ENCODE peak calls at places on chromosomes 4 and X, in six cellular contexts. G, H, L, X, J and F are unnamed samples. For H3K27me3, the result is how much of the 10 kb centered on the place peaks cover.

GRCh38 chrX:1336331-1337143 is at the start of gene IL3RA:
- DNase-seq in G (no peak), H (no peak), L (no peak), X (peak), J (no peak), F (no peak)

GRCh38 chrX:119411959-119412358 is 12.8 kb downstream of the SLC25A43 start:
- DNase-seq in G (peak), H (no peak), L (no peak), X (no peak), J (no peak), F (no peak)

GRCh38 chr4:23888421-23889319 is 1.2 kb downstream of the PPARGC1A start:
- DNase-seq in G (no peak), H (peak), L (peak), X (peak), J (no peak), F (no peak)

GRCh38 chr4:100795581-100795980 is 277.8 kb upstream of the EMCN start:
- DNase-seq in G (no peak), H (no peak), L (no peak), X (no peak), J (no peak), F (no peak)

GRCh38 chr4:113958766-113959540 is 20.5 kb downstream of the ARSJ start:
- DNase-seq in G (peak), H (peak), L (no peak), X (peak), J (no peak), F (no peak)

GRCh38 chr4:42151568-42152506 is 618 bp downstream of the BEND4 start:
- DNase-seq in G (peak), H (no peak), L (peak), X (no peak), J (peak), F (peak)

GRCh38 chr4:1226167-1226514 is 22.8 kb downstream of the CTBP1 start:
- DNase-seq in G (no peak), H (no peak), L (no peak), X (no peak), J (no peak), F (no peak)

GRCh38 chr4:24781999-24782745 is 13.2 kb upstream of the SOD3 start:
- DNase-seq in G (no peak), H (no peak), L (no peak), X (no peak), J (no peak), F (no peak)

GRCh38 chr4:42655921-42656735 is 777 bp downstream of the ATP8A1 start:
- DNase-seq in G (peak), H (no peak), L (peak), X (no peak), J (peak), F (peak)

GRCh38 chrX:77788050-77788449 is 2.0 kb upstream of the ATRX start:
- DNase-seq in G (peak), H (no peak), L (peak), X (no peak), J (no peak), F (peak)

GRCh38 chr4:3108211-3108610 is 33.7 kb downstream of the HTT start:
- DNase-seq in G (no peak), H (no peak), L (no peak), X (no peak), J (no peak), F (no peak)

DNA sequence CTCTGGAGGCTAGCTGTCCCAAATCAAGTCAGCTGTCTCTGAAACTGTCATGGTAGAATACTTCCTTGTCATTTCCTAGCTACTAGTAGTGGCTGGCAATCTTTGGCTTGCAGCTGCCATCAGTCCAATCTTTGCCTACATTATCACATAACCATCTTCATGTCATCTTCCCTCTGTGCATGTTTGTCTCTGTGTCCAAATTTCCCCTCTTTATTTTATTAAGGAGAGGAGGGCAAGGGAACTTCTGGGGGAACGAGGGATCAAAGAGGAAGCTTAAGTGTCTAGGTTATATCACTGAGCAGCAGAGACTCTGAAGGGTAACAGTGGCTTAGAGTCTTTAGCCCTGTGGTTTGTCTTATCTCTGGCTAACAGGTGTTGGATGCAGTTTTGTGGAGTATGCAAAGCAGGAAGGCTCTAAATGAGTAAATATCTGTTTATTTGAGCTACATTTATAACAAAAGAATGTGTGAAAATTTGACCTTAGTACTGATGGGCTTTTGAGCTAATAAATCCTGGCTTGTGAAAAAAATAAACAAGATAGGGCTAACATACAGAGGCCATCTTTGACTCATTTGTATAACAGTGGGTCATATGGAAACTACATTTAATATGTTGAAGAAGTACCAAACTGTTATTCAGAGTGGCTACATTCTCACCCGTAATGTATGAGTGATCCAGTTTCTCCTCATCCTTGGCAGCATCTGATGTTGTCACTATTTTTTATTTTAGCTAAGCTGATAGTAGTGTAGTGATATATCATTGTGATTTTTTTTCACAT is 49.4 kb upstream of the ENOX2 start:
- DNase-seq in G (no peak), H (no peak), L (no peak), X (no peak), J (no peak), F (no peak)
- H3K27me3 ChIP-seq in G (under half), H (under half), L (under half), X (under half), J (under half), F (under half)

GRCh38 chr4:182147391-182147790 is 95.8 kb upstream of the TENM3 start:
- DNase-seq in G (no peak), H (no peak), L (no peak), X (no peak), J (no peak), F (no peak)
- H3K4me3 ChIP-seq in G (no peak), H (no peak), L (no peak), X (no peak), J (no peak), F (no peak)

DNA sequence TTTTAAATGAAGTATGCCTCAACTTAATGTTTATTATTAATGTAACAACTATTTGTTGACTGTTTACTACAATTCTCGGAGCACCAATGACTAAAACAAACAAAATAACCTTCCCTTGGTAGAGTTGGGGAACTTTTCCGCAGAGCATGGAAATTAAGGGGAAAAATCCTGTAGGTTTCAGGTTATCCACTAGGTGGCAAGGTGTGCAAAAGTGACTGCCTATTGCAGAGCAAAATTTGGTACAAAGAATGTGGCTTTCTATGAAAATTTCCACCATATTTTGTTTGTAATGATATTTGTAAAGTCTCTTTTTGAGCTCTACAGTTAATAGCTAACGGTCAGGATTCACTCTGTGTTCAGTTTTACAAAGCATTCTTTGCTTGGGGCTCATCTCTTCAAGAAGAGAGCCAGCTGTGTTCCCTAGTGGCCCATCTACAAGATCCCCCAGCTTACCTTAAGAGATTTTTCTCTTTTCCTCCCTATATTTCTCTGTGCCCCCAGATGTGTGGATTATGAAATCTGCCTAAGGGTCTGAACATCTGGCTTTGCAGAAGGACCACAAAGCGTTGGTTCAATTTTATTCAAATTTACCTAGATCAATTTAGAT is 61.1 kb downstream of the FBXO8 start:
- DNase-seq in G (peak), H (peak), L (peak), X (peak), J (no peak), F (no peak)
- H3K27me3 ChIP-seq in G (under half), H (under half), L (under half), X (under half), J (under half), F (under half)

GRCh38 chrX:154097597-154098541 is at the start of gene MECP2:
- DNase-seq in G (peak), H (peak), L (peak), X (peak), J (peak), F (peak)

GRCh38 chrX:154097003-154097596 is 417 bp downstream of the MECP2 start:
- DNase-seq in G (peak), H (peak), L (peak), X (peak), J (peak), F (peak)

GRCh38 chrX:154094833-154095232 is 2.7 kb downstream of the MECP2 start:
- DNase-seq in G (no peak), H (no peak), L (no peak), X (no peak), J (no peak), F (no peak)

GRCh38 chrX:154096140-154097002 is 1.1 kb downstream of the MECP2 start:
- DNase-seq in G (no peak), H (no peak), L (no peak), X (peak), J (no peak), F (peak)

DNA sequence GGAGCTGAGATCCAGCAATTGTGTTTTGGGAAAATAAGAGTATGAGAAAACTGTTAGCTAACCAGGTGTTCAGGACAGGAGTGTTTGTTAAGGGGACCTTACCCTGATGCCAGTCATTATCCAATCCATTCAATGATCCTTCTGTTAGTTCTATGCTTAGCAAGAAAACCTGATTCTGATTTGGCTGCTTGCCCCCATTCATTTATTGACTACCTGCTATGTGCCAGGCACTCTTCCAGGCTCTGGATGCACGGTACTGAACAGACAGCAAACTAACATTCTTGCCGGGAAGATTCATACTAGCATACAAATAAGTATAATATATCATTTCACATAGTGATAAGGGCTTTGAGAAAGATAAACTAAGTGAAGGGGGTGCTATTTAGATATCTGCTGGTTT is 1.0 kb upstream of the MECP2 start:
- DNase-seq in G (no peak), H (no peak), L (no peak), X (no peak), J (no peak), F (no peak)
- H3K4me3 ChIP-seq in G (no peak), H (no peak), L (no peak), X (no peak), J (no peak), F (no peak)

GRCh38 chr4:46387956-46388355 is 2.0 kb downstream of the GABRA2 start:
- DNase-seq in G (no peak), H (no peak), L (peak), X (no peak), J (no peak), F (no peak)
- H3K27me3 ChIP-seq in G (under half), H (under half), L (half or more), X (half or more), J (under half), F (under half)

GRCh38 chr4:81528200-81528599 is 56.5 kb upstream of the RASGEF1B start:
- DNase-seq in G (no peak), H (no peak), L (no peak), X (no peak), J (no peak), F (no peak)
- H3K4me3 ChIP-seq in G (no peak), H (no peak), L (no peak), X (no peak), J (no peak), F (no peak)

DNA sequence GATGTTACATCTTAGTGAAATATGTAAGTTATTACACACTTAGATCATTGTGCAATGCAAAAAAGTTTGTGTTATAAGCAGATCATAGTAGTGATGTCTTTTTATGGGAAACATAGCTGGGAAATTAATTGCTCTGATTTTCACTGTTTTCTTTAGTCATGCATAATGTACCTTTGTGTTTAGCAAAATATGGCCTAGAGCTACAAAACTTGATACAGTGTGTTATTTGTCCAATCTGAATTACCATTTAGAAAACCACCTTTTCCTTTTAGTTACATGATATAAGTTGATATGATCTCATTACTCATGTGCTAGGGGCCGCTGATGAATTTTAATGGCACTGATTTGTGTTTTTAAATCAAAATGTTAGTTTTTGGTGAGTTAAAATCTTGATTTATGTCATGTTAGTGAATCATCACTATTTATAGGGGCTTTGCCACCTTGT is 2.0 kb downstream of the BMPR1B start:
- DNase-seq in G (no peak), H (no peak), L (no peak), X (no peak), J (no peak), F (no peak)
- H3K27me3 ChIP-seq in G (under half), H (half or more), L (half or more), X (half or more), J (under half), F (under half)

GRCh38 chrX:38806875-38807601 is 5.8 kb downstream of the MID1IP1 start:
- DNase-seq in G (peak), H (no peak), L (peak), X (no peak), J (no peak), F (no peak)
- H3K4me3 ChIP-seq in G (peak), H (no peak), L (peak), X (peak), J (peak), F (peak)

DNA sequence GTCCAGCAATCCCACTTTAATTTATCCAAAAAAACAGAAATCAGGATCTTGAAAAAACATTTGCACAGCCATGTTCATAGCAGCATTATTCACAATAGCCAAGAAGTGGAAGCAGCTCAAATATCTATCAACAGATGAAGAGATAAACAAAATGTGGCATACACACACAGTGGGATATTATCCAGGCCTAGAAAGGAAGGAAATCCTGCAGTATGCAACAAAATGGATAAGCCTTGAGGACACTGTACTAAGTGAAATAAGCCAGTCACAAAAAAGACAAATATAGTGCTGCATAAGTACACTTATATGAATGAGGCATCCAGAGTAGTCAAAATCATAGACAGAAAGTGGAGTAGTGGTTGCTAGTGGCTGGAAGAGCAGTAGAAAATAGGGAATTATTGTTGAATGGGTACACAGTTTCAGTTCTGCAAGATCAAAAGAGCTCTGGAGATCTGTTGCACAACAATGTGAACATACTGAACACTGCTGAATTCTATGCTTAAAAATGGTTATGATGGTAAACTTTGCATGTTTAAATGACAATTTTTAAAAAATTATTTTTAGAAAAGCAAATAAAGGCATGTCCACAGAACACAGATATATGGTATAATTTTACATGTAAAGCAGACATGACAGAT is 25.6 kb downstream of the CHM start:
- DNase-seq in G (no peak), H (no peak), L (no peak), X (peak), J (no peak), F (no peak)
- H3K27me3 ChIP-seq in G (under half), H (under half), L (under half), X (under half), J (under half), F (under half)

DNA sequence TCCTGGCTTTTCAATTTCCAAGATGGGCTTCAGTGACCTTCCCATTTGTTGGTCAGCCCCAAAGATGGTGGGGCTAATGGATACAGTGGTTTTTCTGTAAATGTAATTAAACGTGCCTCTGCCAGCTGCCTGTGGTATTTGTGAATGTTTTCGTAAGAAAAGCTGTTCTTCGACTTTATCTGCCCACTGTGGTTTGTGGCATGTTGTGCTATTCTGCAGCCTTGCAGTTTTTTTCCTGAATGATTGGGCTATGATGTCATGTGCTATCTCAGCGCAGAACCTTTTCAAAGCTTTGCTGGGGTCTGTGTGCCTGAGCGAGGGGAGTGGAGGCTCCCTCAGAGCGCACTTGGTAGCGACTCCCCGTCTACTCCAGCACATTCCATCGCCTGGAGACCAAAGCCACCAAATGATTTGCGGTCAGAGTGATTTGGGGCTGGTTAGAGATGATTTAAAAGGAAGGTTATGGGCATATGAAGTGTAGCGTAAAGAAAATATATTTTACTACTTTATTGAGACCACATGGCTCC is 137.5 kb downstream of the PALLD start:
- DNase-seq in G (peak), H (peak), L (no peak), X (peak), J (no peak), F (peak)
- H3K4me3 ChIP-seq in G (no peak), H (peak), L (no peak), X (no peak), J (no peak), F (peak)